ENCODE peak calls at places on chromosomes 12 and 14, in seven cellular contexts. B is tibial nerve, M is sigmoid colon, G is suprapubic skin, I is transverse colon, T is stomach, N is esophagus muscularis mucosa. Q is an unnamed sample. For H3K27me3, the result is how much of the 10 kb centered on the place peaks cover.

GRCh38 chr12:12070674-12071661 is at the start of gene BCL2L14:
- DNase-seq in N (no peak), M (no peak), T (no peak), G (no peak), I (peak), B (no peak), Q (no peak)

GRCh38 chr14:101109981-101110728 is 206.6 kb upstream of the RTL1 start:
- DNase-seq in I (no peak), M (peak), B (no peak), N (peak), G (peak), T (peak), Q (no peak)

GRCh38 chr12:68292157-68292940 is 38.9 kb upstream of the IL22 start:
- DNase-seq in G (no peak), M (no peak), I (no peak), T (no peak), N (no peak), B (no peak), Q (no peak)

GRCh38 chr12:20196767-20197166 is 171.6 kb upstream of the PDE3A start:
- DNase-seq in I (no peak), G (no peak), M (no peak), T (no peak), B (no peak), N (no peak), Q (no peak)

GRCh38 chr12:126518596-126519200 is 1453.5 kb downstream of the AACS start:
- DNase-seq in M (no peak), T (no peak), I (no peak), B (no peak), N (no peak), G (no peak), Q (no peak)

GRCh38 chr12:20453756-20454310 is 85.5 kb downstream of the PDE3A start:
- DNase-seq in B (no peak), T (no peak), G (no peak), N (no peak), M (no peak), I (no peak), Q (no peak)

GRCh38 chr12:44873898-44874297 is 2.2 kb downstream of the NELL2 start:
- DNase-seq in I (no peak), B (no peak), G (no peak), N (no peak), T (no peak), M (no peak), Q (no peak)

GRCh38 chr14:65277580-65278270 is 134.8 kb upstream of the FUT8 start:
- DNase-seq in N (no peak), B (no peak), G (no peak), I (no peak), M (no peak), T (no peak), Q (no peak)

GRCh38 chr14:61973981-61974380 is 211.8 kb downstream of the SNAPC1 start:
- DNase-seq in B (no peak), I (no peak), G (no peak), T (no peak), M (no peak), N (no peak), Q (no peak)

GRCh38 chr14:26403760-26404159 is 194.1 kb downstream of the NOVA1 start:
- DNase-seq in M (no peak), G (no peak), T (no peak), I (no peak), B (no peak), N (no peak), Q (no peak)

GRCh38 chr14:63777024-63777423 is 49.2 kb upstream of the SGPP1 start:
- DNase-seq in M (no peak), N (no peak), T (no peak), G (no peak), B (no peak), I (no peak), Q (no peak)

GRCh38 chr14:50318031-50318626 is 6.0 kb downstream of the DMAC2L start:
- DNase-seq in I (no peak), T (no peak), M (no peak), N (no peak), G (no peak), B (no peak), Q (no peak)

GRCh38 chr14:34874386-34875030 is 652 bp downstream of the BAZ1A start:
- DNase-seq in M (peak), N (no peak), B (peak), G (peak), T (peak), I (peak), Q (peak)

GRCh38 chr12:119374615-119375014 is 40.1 kb downstream of the CCDC60 start:
- DNase-seq in N (no peak), G (no peak), T (no peak), M (no peak), B (no peak), I (no peak), Q (no peak)

GRCh38 chr12:108482717-108483212 is 32.3 kb upstream of the FICD start:
- DNase-seq in I (no peak), G (no peak), N (no peak), B (no peak), T (no peak), M (no peak), Q (no peak)

DNA sequence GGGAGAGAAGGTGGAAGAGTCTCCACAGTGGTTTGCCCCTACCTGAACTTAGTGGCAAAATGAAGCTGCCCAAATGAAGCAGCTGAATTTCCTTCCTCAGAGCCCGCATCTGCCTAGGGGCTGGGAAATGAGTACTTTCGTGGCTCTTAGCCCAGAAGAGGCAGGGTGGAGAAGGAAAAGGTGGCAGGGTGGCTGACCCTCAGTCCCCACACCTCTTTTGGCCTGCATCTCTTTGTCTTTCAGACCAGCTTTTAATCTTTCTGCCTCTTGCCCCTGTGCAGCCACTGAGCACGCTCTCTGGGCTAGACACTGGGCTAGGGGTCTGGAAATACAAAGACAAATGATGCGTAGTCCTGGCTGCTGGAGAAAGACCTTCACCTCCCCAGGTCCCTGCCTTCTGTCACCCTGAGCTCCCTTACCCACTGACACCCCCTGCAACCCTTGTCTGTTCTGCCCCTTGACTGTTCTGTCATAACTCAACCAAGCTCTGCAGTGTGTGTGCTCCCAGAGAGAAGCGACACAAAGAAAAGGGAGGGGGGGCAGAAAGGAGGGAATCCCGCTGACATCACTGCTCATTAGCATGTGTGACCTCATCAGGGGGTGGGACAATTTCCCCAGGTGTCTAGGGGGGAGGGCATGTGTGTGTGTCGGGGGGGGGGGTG is 362 bp upstream of the REM2 start:
- DNase-seq in T (peak), G (no peak), N (no peak), I (peak), B (no peak), M (peak), Q (peak)
- TF ChIP-seq EP300 in T (no peak), G (no peak), N (no peak), I (no peak), B (no peak), M (no peak), Q (no peak)

GRCh38 chr12:53076461-53076860 is 2.7 kb downstream of the SPRYD3 start:
- DNase-seq in N (no peak), G (peak), B (no peak), I (no peak), T (no peak), M (peak), Q (no peak)

GRCh38 chr12:53077030-53077429 is 2.2 kb downstream of the SPRYD3 start:
- DNase-seq in I (no peak), M (peak), B (no peak), N (no peak), T (no peak), G (peak), Q (no peak)

GRCh38 chr12:53074999-53075370 is 4.2 kb downstream of the SPRYD3 start:
- DNase-seq in N (no peak), G (peak), T (no peak), M (peak), I (no peak), B (no peak), Q (peak)

GRCh38 chr12:53079226-53080117 is at the start of gene SPRYD3:
- DNase-seq in T (peak), N (peak), B (peak), G (peak), M (peak), I (peak), Q (peak)

GRCh38 chr12:53078425-53079225 is 565 bp downstream of the SPRYD3 start:
- DNase-seq in M (peak), G (peak), T (peak), B (no peak), N (no peak), I (peak), Q (no peak)
- TF ChIP-seq POLR2A in M (no peak), G (no peak), T (no peak), B (no peak), N (no peak), I (no peak), Q (no peak)

DNA sequence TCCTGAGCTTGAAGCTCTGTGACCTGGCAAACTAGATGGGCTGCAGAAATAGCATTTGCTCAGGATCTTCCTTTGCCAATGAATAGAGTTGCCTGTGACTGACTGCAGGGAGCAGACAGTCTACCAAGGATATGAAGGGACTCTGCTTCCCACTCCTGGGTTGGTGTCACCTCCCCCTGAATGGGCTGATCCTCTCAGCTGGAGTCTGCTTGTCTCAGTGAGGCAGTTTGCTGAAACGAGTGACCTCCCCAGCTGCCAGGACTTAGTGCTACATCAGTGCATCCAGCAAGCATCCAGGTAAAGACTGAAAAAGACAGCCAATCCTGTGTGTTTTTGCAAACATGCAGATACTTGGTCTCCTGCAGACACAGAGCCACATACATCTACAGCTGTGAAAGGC is 28.5 kb downstream of the PAH start:
- DNase-seq in M (no peak), N (no peak), G (no peak), T (no peak), I (no peak), B (no peak), Q (no peak)
- H3K27me3 ChIP-seq in M (under half), N (under half), G (under half), T (under half), I (under half), B (under half), Q (under half)

DNA sequence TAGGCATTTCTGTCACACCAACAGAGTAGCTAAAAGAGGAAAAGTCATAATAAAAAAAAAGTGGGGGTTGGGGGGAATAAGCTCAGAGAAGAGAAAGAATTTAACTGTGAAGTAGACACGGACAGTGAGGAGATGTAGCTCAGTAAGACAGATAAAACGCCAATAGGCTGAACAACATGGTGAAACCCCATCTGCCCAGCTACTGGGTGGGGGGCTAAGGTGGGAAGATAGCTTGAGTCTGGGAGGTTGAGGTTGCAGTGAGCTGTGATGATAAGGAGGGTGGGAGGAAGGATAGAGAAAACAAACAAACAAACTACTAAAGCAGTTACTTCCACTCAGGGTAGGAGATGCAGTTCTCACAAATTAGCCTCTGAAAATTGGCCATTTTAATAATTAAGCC is 25.0 kb downstream of the HECTD4 start:
- DNase-seq in M (no peak), G (no peak), N (no peak), T (no peak), I (no peak), B (no peak), Q (no peak)
- TF ChIP-seq EP300 in M (no peak), G (no peak), N (no peak), T (no peak), I (no peak), B (no peak), Q (no peak)

GRCh38 chr12:133080619-133081407 is at the start of gene ZNF140:
- DNase-seq in G (peak), T (peak), I (peak), M (peak), B (peak), N (peak), Q (peak)
- TF ChIP-seq POLR2A in G (peak), T (no peak), I (peak), M (peak), B (no peak), N (no peak), Q (peak)

GRCh38 chr14:20632448-20632830 is 9.1 kb downstream of the OR6S1 start:
- DNase-seq in M (no peak), I (no peak), G (no peak), B (no peak), T (no peak), N (no peak), Q (no peak)
- H3K27me3 ChIP-seq in M (under half), I (under half), G (under half), B (under half), T (under half), N (under half), Q (under half)

GRCh38 chr12:32754101-32754500 is 1.6 kb downstream of the YARS2 start:
- DNase-seq in I (no peak), B (no peak), T (no peak), M (no peak), G (no peak), N (no peak), Q (no peak)

GRCh38 chr12:32756476-32757158 is 920 bp upstream of the YARS2 start:
- DNase-seq in M (no peak), T (no peak), N (no peak), I (no peak), G (no peak), B (no peak), Q (no peak)

GRCh38 chr12:32755051-32755653 is 545 bp downstream of the YARS2 start:
- DNase-seq in I (peak), B (peak), N (no peak), T (peak), M (peak), G (peak), Q (peak)

GRCh38 chr12:32757159-32757556 is 1.5 kb upstream of the YARS2 start:
- DNase-seq in N (no peak), G (no peak), T (no peak), M (no peak), B (no peak), I (no peak), Q (no peak)

DNA sequence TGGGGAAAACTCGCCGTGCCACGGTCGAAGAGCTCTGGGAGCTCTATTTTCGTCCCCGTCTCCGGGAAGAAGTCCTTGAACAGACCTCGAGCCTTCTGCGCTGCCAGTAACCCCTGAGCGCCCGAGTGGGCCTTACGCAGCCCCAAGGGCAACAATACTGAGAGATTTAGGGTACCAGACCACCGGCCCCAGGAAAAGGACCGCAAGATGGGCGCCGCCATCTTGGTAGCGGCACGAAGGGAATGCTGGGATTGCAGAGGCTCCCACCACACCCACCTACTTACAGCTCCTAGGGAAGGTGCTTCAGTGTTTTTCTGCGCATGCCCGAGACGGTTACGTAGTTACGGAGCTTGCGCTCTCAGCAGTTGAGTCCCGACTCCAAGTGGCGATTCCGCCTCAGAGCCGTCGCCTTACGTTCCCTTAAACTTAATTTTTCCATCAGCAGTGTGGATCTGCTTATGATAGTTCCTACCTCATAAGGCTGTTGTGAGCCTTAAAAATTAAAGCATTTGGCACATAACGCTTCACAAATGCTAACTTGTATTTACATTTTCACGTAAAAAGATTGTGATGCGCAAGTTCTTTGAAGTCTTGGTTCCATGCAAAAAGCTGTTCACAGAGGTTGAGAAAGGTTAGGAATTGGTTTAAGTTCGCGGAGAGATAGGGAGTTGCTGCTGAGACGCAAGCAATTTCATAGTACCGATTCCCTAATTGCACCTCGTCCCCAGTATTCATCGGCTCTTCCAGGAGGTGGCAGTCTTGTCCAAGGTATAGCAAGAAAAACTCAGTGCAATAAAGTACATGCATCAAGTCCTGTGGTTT is at the start of gene YARS2:
- DNase-seq in G (peak), M (peak), I (peak), T (peak), B (peak), N (peak), Q (peak)
- TF ChIP-seq EP300 in G (peak), M (no peak), I (no peak), T (no peak), B (peak), N (no peak), Q (no peak)

GRCh38 chr14:77027538-77028383 is 747 bp downstream of the IRF2BPL start:
- DNase-seq in M (peak), N (no peak), I (peak), T (peak), B (no peak), G (peak), Q (peak)
- TF ChIP-seq POLR2A in M (peak), N (peak), I (peak), T (no peak), B (no peak), G (no peak), Q (peak)

GRCh38 chr14:56817396-56817921 is 7.2 kb upstream of the OTX2 start:
- DNase-seq in M (no peak), I (no peak), N (no peak), B (no peak), T (no peak), G (no peak), Q (no peak)
- H3K27me3 ChIP-seq in M (half or more), I (half or more), N (under half), B (half or more), T (under half), G (half or more), Q (under half)